ENCODE peak calls at places on chromosomes 3 and 15, in seven cellular contexts. T is mesendoderm, S is H9, E is H1, V is IMR-90, Z is neuronal stem cell, P is mesenchymal stem cell. U is an unnamed sample.

GRCh38 chr15:64903331-64903950 is 8.3 kb upstream of the ANKDD1A start:
- DNase-seq in Z (no peak), P (no peak), T (no peak), E (no peak), V (no peak), S (no peak), U (peak)

GRCh38 chr3:58502832-58503231 is 10.9 kb downstream of the KCTD6 start:
- DNase-seq in P (no peak), T (no peak), E (no peak), Z (no peak), V (no peak), S (no peak), U (no peak)

GRCh38 chr3:105686324-105686897 is 182.4 kb downstream of the CBLB start:
- DNase-seq in T (no peak), V (peak), S (no peak), E (no peak), Z (no peak), P (peak), U (no peak)

GRCh38 chr3:125480656-125481374 is 39.2 kb downstream of the SNX4 start:
- DNase-seq in Z (no peak), S (no peak), P (peak), T (no peak), V (peak), E (no peak), U (peak)

GRCh38 chr3:107877936-107878335 is 212.9 kb downstream of the CD47 start:
- DNase-seq in S (no peak), E (no peak), Z (no peak), V (no peak), P (no peak), T (no peak), U (peak)

GRCh38 chr3:32510075-32510724 is 7.5 kb upstream of the CMTM6 start:
- DNase-seq in P (peak), V (peak), S (peak), Z (peak), T (peak), E (peak), U (peak)

GRCh38 chr3:33115024-33115768 is 1.4 kb downstream of the CRTAP start:
- DNase-seq in S (no peak), T (peak), Z (peak), V (peak), P (peak), E (no peak), U (peak)

GRCh38 chr3:45642731-45643152 is 46.5 kb upstream of the SACM1L start:
- DNase-seq in E (no peak), T (no peak), Z (no peak), V (peak), S (no peak), P (peak), U (no peak)

GRCh38 chr3:172939651-172940293 is 189.2 kb downstream of the ECT2 start:
- DNase-seq in S (no peak), P (no peak), T (peak), E (no peak), Z (no peak), V (no peak), U (no peak)

GRCh38 chr3:185995352-185995751 is 57.5 kb upstream of the TRA2B start:
- DNase-seq in V (peak), P (no peak), S (no peak), T (no peak), Z (no peak), E (no peak), U (no peak)

GRCh38 chr3:72223116-72223515 is 438.2 kb upstream of the PROK2 start:
- DNase-seq in Z (no peak), E (no peak), V (no peak), P (no peak), T (no peak), S (no peak), U (no peak)

GRCh38 chr15:67142142-67143092 is 77.0 kb downstream of the SMAD3 start:
- DNase-seq in T (no peak), E (no peak), P (peak), V (peak), S (no peak), Z (no peak), U (peak)

GRCh38 chr3:53045107-53045783 is 628 bp downstream of the SFMBT1 start:
- DNase-seq in V (peak), Z (peak), P (peak), T (peak), E (peak), S (no peak), U (peak)

GRCh38 chr3:80232760-80233159 is 465.0 kb upstream of the ROBO1 start:
- DNase-seq in V (peak), Z (no peak), E (no peak), P (peak), S (no peak), T (peak), U (no peak)

GRCh38 chr3:99789322-99789721 is 28.3 kb upstream of the CMSS1 start:
- DNase-seq in S (no peak), E (no peak), Z (peak), V (peak), P (peak), T (peak), U (peak)

GRCh38 chr15:86425746-86426145 is 346.1 kb downstream of the AGBL1 start:
- DNase-seq in V (no peak), Z (no peak), S (no peak), T (no peak), P (no peak), E (no peak), U (no peak)
- H2BK5ac ChIP-seq in V (no peak), Z (no peak), S (no peak), T (no peak), P (no peak), E (no peak), U (no peak)

DNA sequence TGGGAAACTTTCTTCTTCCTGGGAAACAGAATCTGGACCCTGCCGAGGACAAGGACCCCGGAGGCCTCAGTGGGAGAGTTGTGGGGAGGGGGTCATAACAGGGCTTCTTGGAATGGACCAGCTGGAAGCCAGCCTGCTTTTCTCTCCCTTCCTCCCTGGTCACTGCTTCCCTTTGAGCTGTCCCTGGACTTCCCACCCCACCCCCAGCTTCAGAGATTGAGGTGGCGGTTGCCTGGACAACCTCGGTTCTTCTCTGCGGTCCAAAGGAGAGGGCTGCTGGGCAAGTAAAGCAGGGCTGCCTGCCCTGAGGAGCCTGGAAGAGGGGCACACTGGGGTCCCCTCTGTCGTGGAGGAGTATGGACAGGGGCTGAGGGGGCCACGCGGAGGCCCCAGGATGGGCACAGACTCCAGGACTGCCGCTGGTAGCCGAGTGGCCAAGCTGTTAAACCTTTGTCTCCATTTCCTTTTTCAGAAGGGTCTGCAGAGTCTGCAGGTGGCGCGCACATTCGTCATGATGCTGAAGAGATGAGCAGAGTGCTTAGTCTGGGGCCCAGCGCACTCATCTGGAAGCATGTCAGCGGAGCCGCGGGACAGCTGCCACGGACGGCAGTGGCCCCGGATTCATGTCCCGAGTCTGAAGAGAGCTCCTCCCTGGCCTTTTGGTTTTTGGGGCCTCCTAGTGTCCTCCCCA is 42.8 kb downstream of the KLHL25 start:
- DNase-seq in S (peak), E (no peak), T (peak), Z (peak), P (no peak), V (no peak), U (no peak)
- H2BK5ac ChIP-seq in S (no peak), E (peak), T (no peak), Z (peak), P (no peak), V (no peak), U (no peak)

DNA sequence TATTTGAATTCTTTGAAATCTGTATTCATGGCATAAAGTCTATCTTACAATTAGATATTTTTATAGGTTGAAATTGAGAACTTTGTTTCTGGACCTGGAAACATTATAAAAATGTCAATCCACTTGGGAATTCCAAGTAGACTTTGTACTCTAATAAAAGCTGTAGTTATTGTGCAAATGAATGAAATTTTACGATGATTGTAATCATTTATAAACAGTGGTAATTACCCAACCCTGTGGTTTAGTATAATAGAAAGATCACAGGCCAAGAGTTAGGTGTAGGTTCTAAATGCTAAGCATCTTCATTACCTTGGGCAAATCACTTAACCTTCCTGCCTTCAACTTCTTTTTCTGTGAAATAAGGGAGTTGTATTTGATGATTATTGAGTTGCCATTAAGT is 13.2 kb upstream of the SLC7A14 start:
- DNase-seq in P (no peak), E (no peak), T (no peak), S (no peak), V (no peak), Z (no peak), U (no peak)
- H2BK5ac ChIP-seq in P (no peak), E (no peak), T (no peak), S (no peak), V (no peak), Z (no peak), U (no peak)

DNA sequence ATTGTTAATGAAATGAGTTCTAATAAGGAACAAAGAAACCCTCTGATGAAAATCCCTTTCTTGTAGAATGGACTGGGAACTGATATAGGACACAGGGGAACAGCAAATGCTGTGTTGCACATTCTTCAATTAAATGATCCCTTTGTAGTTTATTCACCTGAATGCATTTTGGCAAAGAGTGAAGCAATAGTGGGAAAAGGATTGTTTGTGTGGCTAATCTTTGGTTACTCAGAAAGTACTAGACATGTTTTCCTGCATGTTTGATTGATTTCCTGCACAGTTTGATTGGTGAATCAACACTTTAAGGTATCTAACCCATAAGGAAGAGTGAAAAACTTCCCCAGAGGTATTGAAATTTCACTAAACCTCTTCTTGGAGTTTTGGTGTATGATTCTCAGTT is 349.5 kb downstream of the TIGIT start:
- DNase-seq in S (no peak), P (no peak), T (no peak), Z (no peak), V (no peak), E (no peak), U (no peak)
- H2BK5ac ChIP-seq in S (no peak), P (no peak), T (no peak), Z (no peak), V (no peak), E (no peak), U (no peak)